ENCODE peak calls at places on chromosomes 13 and 19, in four cellular contexts. A is left ventricle myocardium inferior, K is cardiac muscle cell, F is right lobe of liver. S is an unnamed sample.

GRCh38 chr19:29524201-29524911 is 1.4 kb upstream of the VSTM2B start:
- DNase-seq in A (peak; percentile 2), K (no peak), F (peak; percentile 8), S (no peak)

GRCh38 chr13:21402586-21403307 is 56.4 kb downstream of the ZDHHC20 start:
- DNase-seq in A (no peak), K (no peak), F (no peak), S (no peak)

GRCh38 chr13:82206241-82206640 is 1676.0 kb downstream of the SLITRK1 start:
- DNase-seq in A (no peak), K (no peak), F (no peak), S (no peak)

GRCh38 chr19:12580180-12580694 is 29.0 kb upstream of the ZNF564 start:
- DNase-seq in A (no peak), K (no peak), F (no peak), S (no peak)

GRCh38 chr13:42076309-42076713 is 27.9 kb downstream of the DGKH start:
- DNase-seq in A (no peak), K (no peak), F (no peak), S (no peak)

GRCh38 chr13:52371736-52372247 is 34.2 kb downstream of the THSD1 start:
- DNase-seq in A (no peak), K (no peak), F (no peak), S (no peak)

GRCh38 chr19:1855828-1856255 is 7.5 kb downstream of the KLF16 start:
- DNase-seq in A (no peak), K (no peak), F (peak; percentile 40), S (peak; percentile 49)

GRCh38 chr19:32387701-32388392 is 17.7 kb upstream of the DPY19L3 start:
- DNase-seq in A (no peak), K (no peak), F (no peak), S (peak; percentile 65)

GRCh38 chr19:42554046-42554575 is 25.8 kb upstream of the CEACAM1 start:
- DNase-seq in A (no peak), K (no peak), F (no peak), S (no peak)

GRCh38 chr19:33440241-33440640 is 66.7 kb downstream of the CEBPG start:
- DNase-seq in A (peak; percentile 1), K (no peak), F (no peak), S (no peak)

GRCh38 chr13:34867590-34867989 is 74.5 kb upstream of the NBEA start:
- DNase-seq in A (no peak), K (no peak), F (no peak), S (no peak)

GRCh38 chr13:29909975-29910674 is 59.7 kb upstream of the UBL3 start:
- DNase-seq in A (peak; percentile 20), K (no peak), F (no peak), S (no peak)

GRCh38 chr13:75596657-75597182 is 39.4 kb upstream of the LMO7 start:
- DNase-seq in A (no peak), K (no peak), F (no peak), S (no peak)

GRCh38 chr19:34686455-34686854 is 9.0 kb downstream of the ZNF302 start:
- DNase-seq in A (no peak), K (no peak), F (no peak), S (no peak)

GRCh38 chr13:27171244-27171829 is at the start of gene USP12:
- DNase-seq in A (peak; percentile 37), K (peak; percentile 79), F (peak; percentile 55), S (no peak)

GRCh38 chr19:294819-295686 is 3.9 kb upstream of the PLPP2 start:
- DNase-seq in A (no peak), K (peak; percentile 55), F (no peak), S (peak; percentile 42)

GRCh38 chr19:1244693-1245451 is 3.3 kb downstream of the ATP5F1D start:
- DNase-seq in A (peak; percentile 87), K (no peak), F (peak; percentile 92), S (peak; percentile 91)

GRCh38 chr13:41581884-41582547 is 124.7 kb downstream of the RGCC start:
- DNase-seq in A (no peak), K (no peak), F (no peak), S (no peak)

GRCh38 chr19:29172302-29172701 is 40.6 kb downstream of the UQCRFS1 start:
- DNase-seq in A (no peak), K (no peak), F (no peak), S (no peak)

GRCh38 chr19:40231544-40232424 is 5.3 kb upstream of the CCNP start:
- DNase-seq in A (peak; percentile 44), K (peak; percentile 56), F (peak; percentile 86), S (no peak)

DNA sequence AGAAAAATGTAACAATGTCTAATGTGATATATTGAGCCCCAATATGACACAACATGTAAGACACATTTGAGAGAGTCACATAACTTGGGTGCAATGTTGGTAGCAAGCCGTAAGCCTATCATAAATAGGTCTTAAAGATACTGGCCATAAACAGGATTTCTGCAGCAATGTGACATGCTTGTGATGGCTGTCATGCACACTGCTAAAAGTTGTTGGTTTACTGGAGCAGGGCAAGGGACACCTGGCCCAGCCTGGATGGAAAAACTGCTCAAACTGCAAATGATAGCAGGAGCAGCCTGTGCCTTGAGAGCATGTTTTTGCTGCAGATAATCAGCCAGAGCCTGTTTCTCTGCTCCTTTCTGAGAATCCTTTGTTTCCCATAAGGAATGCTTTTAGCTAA is 136.7 kb upstream of the ZNF91 start:
- DNase-seq in A (no peak), K (no peak), F (no peak), S (no peak)
- H3K9me3 ChIP-seq in A (peaks cover 24% of the 10 kb centered on the region), K (no peaks in the 10 kb centered on the region), F (no peaks in the 10 kb centered on the region), S (peaks cover 2% of the 10 kb centered on the region)

GRCh38 chr13:73984201-73984600 is 150.0 kb downstream of the KLF12 start:
- DNase-seq in A (peak; percentile 38), K (no peak), F (no peak), S (no peak)

GRCh38 chr13:73989244-73989843 is 144.9 kb downstream of the KLF12 start:
- DNase-seq in A (no peak), K (no peak), F (no peak), S (no peak)

GRCh38 chr13:73985789-73986188 is 148.4 kb downstream of the KLF12 start:
- DNase-seq in A (no peak), K (peak; percentile 14), F (no peak), S (no peak)

GRCh38 chr13:73984949-73985691 is 149.1 kb downstream of the KLF12 start:
- DNase-seq in A (peak; percentile 17), K (peak; percentile 57), F (no peak), S (no peak)

GRCh38 chr13:73987618-73988017 is 146.6 kb downstream of the KLF12 start:
- DNase-seq in A (no peak), K (no peak), F (no peak), S (no peak)
- H3K4me1 ChIP-seq in A (peaks cover 58% of the 10 kb centered on the region), K (peaks cover 40% of the 10 kb centered on the region), F (no peaks in the 10 kb centered on the region), S (no peaks in the 10 kb centered on the region)

DNA sequence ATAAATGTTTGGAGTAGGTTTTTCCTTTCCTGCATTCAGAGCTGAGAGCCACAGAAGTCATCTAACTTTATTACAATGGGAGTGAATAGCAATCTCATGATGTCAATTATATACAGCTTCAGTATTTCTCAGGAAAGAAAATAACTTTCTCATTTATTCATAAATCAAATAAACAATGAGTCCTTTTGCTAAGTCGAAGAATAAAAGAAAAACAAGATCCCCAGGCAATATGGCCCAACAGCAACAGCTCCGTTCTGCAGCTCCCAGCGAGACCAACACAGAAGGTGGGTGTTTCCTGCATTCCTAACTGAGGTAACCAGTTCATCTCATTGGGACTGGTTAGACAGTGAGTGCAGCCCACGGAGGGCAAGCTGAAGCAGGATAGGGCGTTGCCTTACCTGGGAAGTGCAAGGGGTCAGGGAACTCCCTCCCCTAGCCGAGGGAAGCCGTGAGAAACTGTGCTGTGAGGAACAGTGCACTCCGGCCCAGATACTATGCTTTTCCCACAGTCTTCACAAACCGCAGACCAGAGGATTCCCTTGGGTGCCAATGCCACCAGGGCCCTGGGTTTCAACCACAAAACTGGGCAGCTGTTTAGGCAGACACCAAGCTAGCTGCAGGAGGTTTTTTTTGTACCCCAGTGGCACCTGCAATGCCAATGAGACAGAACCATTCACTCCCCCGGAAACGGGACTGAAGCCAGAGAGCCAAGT is 128.2 kb downstream of the SLITRK1 start:
- DNase-seq in A (no peak), K (no peak), F (no peak), S (no peak)
- H3K9me3 ChIP-seq in A (peaks cover 44% of the 10 kb centered on the region), K (no peaks in the 10 kb centered on the region), F (no peaks in the 10 kb centered on the region), S (peaks cover 2% of the 10 kb centered on the region)

GRCh38 chr13:36766295-36766694 is 52.7 kb upstream of the RFXAP start:
- DNase-seq in A (no peak), K (no peak), F (no peak), S (no peak)
- H3K4me1 ChIP-seq in A (no peaks in the 10 kb centered on the region), K (no peaks in the 10 kb centered on the region), F (no peaks in the 10 kb centered on the region), S (no peaks in the 10 kb centered on the region)

DNA sequence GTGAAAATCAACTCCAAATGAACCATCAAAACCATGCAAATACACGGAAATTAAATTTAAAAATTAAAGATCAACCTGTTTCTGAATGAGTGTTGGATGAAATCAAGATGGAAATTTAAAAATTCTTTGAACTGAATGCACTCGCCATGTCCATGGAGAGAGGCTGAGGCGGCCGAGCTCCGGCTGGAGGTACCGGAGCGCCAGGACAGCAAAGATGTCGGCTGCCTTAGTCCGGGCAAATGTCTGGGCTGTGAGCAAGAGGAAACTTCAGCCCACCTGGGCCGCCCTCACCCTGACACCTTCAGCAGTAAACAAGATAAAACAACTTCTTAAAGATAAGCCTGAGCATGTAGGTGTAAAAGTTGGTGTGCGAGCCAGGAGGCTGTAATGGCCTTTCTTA is 5.3 kb upstream of the ZNF506 start:
- DNase-seq in A (no peak), K (no peak), F (no peak), S (no peak)
- H3K9me3 ChIP-seq in A (peaks cover 67% of the 10 kb centered on the region), K (no peaks in the 10 kb centered on the region), F (peaks cover 5% of the 10 kb centered on the region), S (peaks cover 5% of the 10 kb centered on the region)

DNA sequence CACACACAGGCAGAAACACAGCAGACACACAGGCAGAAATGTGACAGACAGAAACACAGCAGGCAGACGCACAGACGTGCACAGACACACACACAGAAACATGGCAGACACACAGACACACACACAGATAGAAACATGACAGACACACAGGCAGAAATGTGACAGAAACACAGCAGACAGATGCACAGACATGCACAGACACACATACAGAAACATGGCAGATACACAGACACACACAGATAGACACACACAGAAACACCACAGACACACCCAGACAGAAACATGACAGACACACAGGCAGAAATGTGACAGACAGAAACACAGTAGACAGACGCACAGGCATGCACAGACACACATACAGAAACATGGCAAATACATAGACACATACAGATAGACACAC is 1.3 kb downstream of the TBXA2R start:
- DNase-seq in A (no peak), K (no peak), F (no peak), S (no peak)
- H3K4me1 ChIP-seq in A (peaks cover 66% of the 10 kb centered on the region), K (peaks cover 13% of the 10 kb centered on the region), F (no peaks in the 10 kb centered on the region), S (no peaks in the 10 kb centered on the region)